ENCODE peak calls at places on chromosomes 1 and 21, in ten cellular contexts. B is tibial artery, W is astrocyte of the cerebellum, P is astrocyte, M is progenitor cell of endocrine pancreas, J is foreskin keratinocyte, I is psoas muscle, X is fibroblast of mammary gland, S is lung, Z is hepatocyte. E is an unnamed sample.

GRCh38 chr1:174077755-174078490 is 55.8 kb upstream of the RC3H1 start:
- DNase-seq in X (no peak), B (no peak), W (no peak), Z (peak), I (no peak), S (no peak), P (peak), M (no peak), J (no peak), E (no peak)

GRCh38 chr1:222369991-222370910 is 177.7 kb downstream of the HHIPL2 start:
- DNase-seq in P (peak), W (peak), M (no peak), B (no peak), Z (peak), I (no peak), J (peak), S (no peak), X (peak), E (peak)

GRCh38 chr1:6832789-6833188 is 47.5 kb downstream of the CAMTA1 start:
- DNase-seq in Z (no peak), M (no peak), B (no peak), S (no peak), I (no peak), P (no peak), X (no peak), J (no peak), W (no peak), E (no peak)

GRCh38 chr1:13628711-13629110 is 45.1 kb downstream of the PDPN start:
- DNase-seq in J (no peak), W (no peak), X (no peak), M (no peak), Z (no peak), I (no peak), P (peak), S (no peak), B (no peak), E (no peak)

GRCh38 chr1:165551469-165551868 is 7.7 kb downstream of the LRRC52 start:
- DNase-seq in Z (no peak), X (peak), J (no peak), I (no peak), B (no peak), W (no peak), P (no peak), S (no peak), M (no peak), E (no peak)

GRCh38 chr21:45937721-45938452 is 43.7 kb upstream of the COL6A1 start:
- DNase-seq in X (no peak), M (no peak), W (no peak), S (no peak), J (no peak), Z (no peak), I (no peak), P (no peak), B (no peak), E (no peak)

GRCh38 chr1:248811514-248812490 is 13.9 kb downstream of the SH3BP5L start:
- DNase-seq in S (no peak), W (no peak), I (no peak), X (no peak), B (no peak), P (no peak), J (no peak), Z (no peak), M (no peak), E (no peak)

GRCh38 chr1:12005488-12006166 is 13.7 kb upstream of the MIIP start:
- DNase-seq in W (no peak), P (no peak), M (no peak), X (no peak), Z (no peak), S (no peak), J (no peak), I (no peak), B (no peak), E (no peak)

GRCh38 chr1:153348511-153349362 is at the start of gene PGLYRP4:
- DNase-seq in P (no peak), S (no peak), X (no peak), J (no peak), B (no peak), Z (no peak), I (no peak), W (no peak), M (no peak), E (no peak)

DNA sequence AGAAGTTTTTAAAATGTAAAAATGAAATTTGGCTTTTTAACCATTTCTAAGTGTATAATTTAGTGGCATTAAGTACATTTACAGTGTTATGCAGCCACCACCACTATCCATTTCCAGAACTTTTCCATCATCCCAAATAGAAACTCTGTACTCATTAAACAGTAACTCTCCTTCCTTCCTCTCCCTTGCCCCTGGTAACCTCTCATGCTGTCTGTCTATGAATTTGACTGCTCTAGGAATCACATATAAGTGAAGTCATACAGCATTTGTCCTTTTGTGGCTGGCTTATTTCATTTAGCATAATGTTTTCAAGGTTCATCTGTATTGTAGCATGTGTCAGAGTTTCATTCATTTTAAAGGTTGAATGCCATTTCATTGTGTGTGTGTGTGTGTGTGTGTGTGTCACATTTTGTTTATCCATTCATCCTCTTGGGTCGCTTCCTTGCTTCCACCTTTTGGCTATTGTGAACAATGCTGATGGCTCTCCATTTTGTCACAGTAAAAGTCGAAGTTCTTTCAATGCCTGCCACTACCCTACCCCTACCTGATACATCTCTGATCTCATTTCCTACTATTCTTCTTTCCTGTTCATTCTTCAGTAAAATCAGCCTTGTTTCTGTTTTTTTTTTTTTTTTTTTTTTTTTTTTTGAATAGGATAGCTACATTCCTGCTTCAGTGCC is 45.3 kb downstream of the F3 start:
- DNase-seq in Z (no peak), J (no peak), X (no peak), M (no peak), S (no peak), I (no peak), P (no peak), B (no peak), W (no peak), E (no peak)
- TF ChIP-seq CTCF in Z (no peak), J (no peak), X (no peak), M (no peak), S (no peak), I (no peak), P (no peak), B (no peak), W (no peak), E (no peak)

DNA sequence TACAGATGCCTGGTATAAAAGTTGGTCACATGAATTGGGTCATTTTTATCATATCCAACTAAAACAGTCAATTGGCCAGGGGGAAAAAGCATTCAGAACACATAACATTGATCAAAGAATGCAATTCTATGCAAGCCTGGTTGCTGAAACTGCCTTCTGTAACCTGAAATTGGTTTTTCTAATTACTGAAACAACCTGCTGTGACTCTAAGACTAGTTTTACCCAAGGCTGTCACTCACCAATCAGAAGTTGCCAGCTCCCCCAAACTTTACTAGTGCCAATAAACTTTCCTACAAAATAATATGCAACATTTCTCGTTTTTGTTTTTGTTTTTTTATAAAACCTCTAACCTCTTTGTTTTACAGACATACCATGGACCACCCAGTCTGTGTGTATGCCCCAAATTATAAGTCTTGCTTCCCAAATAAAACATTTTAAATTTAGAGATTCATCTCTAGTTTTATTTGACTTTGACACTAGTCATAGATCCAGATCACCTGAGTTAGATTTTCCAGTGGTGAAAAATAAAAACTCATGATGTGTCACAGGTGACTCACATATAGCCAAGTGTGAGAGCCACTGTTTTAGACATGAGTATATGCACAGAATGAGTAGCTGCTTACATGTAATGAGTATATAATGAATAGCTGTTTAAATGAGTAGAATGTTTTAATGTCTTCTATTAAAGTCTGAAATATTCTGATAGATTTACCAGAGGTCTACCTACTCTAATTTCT is 64.2 kb upstream of the CR2 start:
- DNase-seq in W (no peak), I (no peak), J (peak), Z (no peak), S (no peak), M (no peak), P (peak), X (peak), B (no peak), E (peak)
- TF ChIP-seq CTCF in W (no peak), I (no peak), J (no peak), Z (no peak), S (no peak), M (no peak), P (no peak), X (no peak), B (no peak), E (no peak)

GRCh38 chr1:156464335-156464734 is 36.2 kb downstream of the MEF2D start:
- DNase-seq in Z (no peak), W (no peak), P (peak), M (no peak), J (no peak), B (peak), X (peak), I (no peak), S (no peak), E (no peak)
- TF ChIP-seq CTCF in Z (no peak), W (no peak), P (no peak), M (no peak), J (no peak), B (no peak), X (no peak), I (no peak), S (no peak), E (no peak)

GRCh38 chr1:69088556-69088955 is 479.2 kb upstream of the LRRC7 start:
- DNase-seq in M (no peak), S (no peak), W (no peak), J (no peak), X (no peak), Z (no peak), I (no peak), B (no peak), P (no peak), E (no peak)
- TF ChIP-seq CTCF in M (no peak), S (no peak), W (no peak), J (no peak), X (no peak), Z (no peak), I (no peak), B (no peak), P (no peak), E (no peak)